ENCODE peak calls at places on chromosome 2, in seven cellular contexts. A, K, B, X, N, U and J are unnamed samples.

GRCh38 chr2:231709636-231709980 is 1.3 kb downstream of the PTMA start:
- DNase-seq in A (peak; percentile 77), K (peak; percentile 47), B (peak; percentile 54), X (no peak), N (no peak), U (peak; percentile 59), J (peak; percentile 27)

GRCh38 chr2:200713003-200713703 is 98.6 kb upstream of the BZW1 start:
- DNase-seq in A (peak; percentile 95), K (peak; percentile 96), B (peak; percentile 97), X (peak; percentile 96), N (peak; percentile 67), U (peak; percentile 92), J (peak; percentile 92)

GRCh38 chr2:165016772-165017411 is 61.6 kb upstream of the SLC38A11 start:
- DNase-seq in A (no peak), K (no peak), B (peak; percentile 21), X (peak; percentile 45), N (peak; percentile 62), U (peak; percentile 5), J (peak; percentile 43)

GRCh38 chr2:38835015-38835601 is 40.6 kb downstream of the DHX57 start:
- DNase-seq in A (no peak), K (no peak), B (no peak), X (peak; percentile 39), N (no peak), U (peak; percentile 7), J (peak; percentile 40)

GRCh38 chr2:20516646-20517341 is 69.9 kb downstream of the RHOB start:
- DNase-seq in A (no peak), K (no peak), B (no peak), X (peak; percentile 67), N (no peak), U (peak; percentile 6), J (peak; percentile 62)

GRCh38 chr2:115190459-115190858 is 748.0 kb downstream of the DPP10 start:
- DNase-seq in A (no peak), K (no peak), B (no peak), X (no peak), N (no peak), U (no peak), J (no peak)

GRCh38 chr2:148817210-148817708 is 57.8 kb upstream of the KIF5C start:
- DNase-seq in A (no peak), K (no peak), B (no peak), X (peak; percentile 2), N (peak; percentile 45), U (no peak), J (no peak)

GRCh38 chr2:88038263-88039105 is 17.1 kb downstream of the KRCC1 start:
- DNase-seq in A (no peak), K (no peak), B (no peak), X (peak; percentile 83), N (no peak), U (no peak), J (peak; percentile 28)

GRCh38 chr2:215921884-215922283 is 91.5 kb downstream of the MREG start:
- DNase-seq in A (no peak), K (no peak), B (no peak), X (peak; percentile 99), N (no peak), U (no peak), J (peak; percentile 90)

GRCh38 chr2:45885111-45885685 is 233.7 kb downstream of the PRKCE start:
- DNase-seq in A (no peak), K (no peak), B (no peak), X (peak; percentile 51), N (peak; percentile 57), U (no peak), J (no peak)

GRCh38 chr2:85401844-85402243 is 8.3 kb downstream of the CAPG start:
- DNase-seq in A (no peak), K (no peak), B (no peak), X (no peak), N (no peak), U (no peak), J (no peak)